ENCODE peak calls at places on chromosomes 11 and 22, in six cellular contexts. One of them, this sample, is unnamed.

GRCh38 chr11:8258289-8258688 is 5.4 kb downstream of the LMO1 start:
- DNase-seq in tibial artery: peak; percentile 19
- DNase-seq in aorta: peak; percentile 76
- DNase-seq in uterus: peak; percentile 8
- DNase-seq in heart right ventricle: no peak
- DNase-seq in pancreas: no peak
- DNase-seq in this sample: no peak

GRCh38 chr11:112794321-112794720 is 166.9 kb upstream of the NCAM1 start:
- DNase-seq in uterus: no peak
- DNase-seq in tibial artery: no peak
- DNase-seq in aorta: no peak
- DNase-seq in heart right ventricle: no peak
- DNase-seq in pancreas: no peak
- DNase-seq in this sample: no peak

GRCh38 chr22:17924735-17925727 is 99.3 kb downstream of the MICAL3 start:
- DNase-seq in tibial artery: no peak
- DNase-seq in aorta: no peak
- DNase-seq in heart right ventricle: no peak
- DNase-seq in uterus: peak; percentile 13
- DNase-seq in pancreas: no peak
- DNase-seq in this sample: no peak

GRCh38 chr22:50497093-50497492 is 10.4 kb downstream of the LMF2 start:
- DNase-seq in uterus: no peak
- DNase-seq in pancreas: no peak
- DNase-seq in aorta: no peak
- DNase-seq in tibial artery: no peak
- DNase-seq in heart right ventricle: no peak
- DNase-seq in this sample: no peak

GRCh38 chr11:10263929-10264328 is 30.1 kb downstream of the SBF2 start:
- DNase-seq in uterus: no peak
- DNase-seq in tibial artery: no peak
- DNase-seq in aorta: no peak
- DNase-seq in heart right ventricle: no peak
- DNase-seq in pancreas: no peak
- DNase-seq in this sample: no peak

GRCh38 chr11:84714316-84714780 is 912.8 kb downstream of the DLG2 start:
- DNase-seq in uterus: no peak
- DNase-seq in tibial artery: no peak
- DNase-seq in pancreas: peak; percentile 34
- DNase-seq in aorta: no peak
- DNase-seq in heart right ventricle: peak; percentile 23
- DNase-seq in this sample: peak; percentile 34

GRCh38 chr11:76209956-76210885 is 3.9 kb upstream of the WNT11 start:
- DNase-seq in uterus: peak; percentile 71
- DNase-seq in tibial artery: peak; percentile 68
- DNase-seq in heart right ventricle: peak; percentile 79
- DNase-seq in pancreas: peak; percentile 88
- DNase-seq in aorta: peak; percentile 93
- DNase-seq in this sample: peak; percentile 39

GRCh38 chr11:117724104-117724503 is 72.9 kb downstream of the DSCAML1 start:
- DNase-seq in pancreas: no peak
- DNase-seq in tibial artery: no peak
- DNase-seq in uterus: no peak
- DNase-seq in aorta: no peak
- DNase-seq in heart right ventricle: no peak
- DNase-seq in this sample: no peak

GRCh38 chr22:43198126-43198525 is 11.2 kb upstream of the TTLL12 start:
- DNase-seq in aorta: no peak
- DNase-seq in tibial artery: no peak
- DNase-seq in pancreas: no peak
- DNase-seq in uterus: no peak
- DNase-seq in heart right ventricle: no peak
- DNase-seq in this sample: no peak

GRCh38 chr11:75773595-75774353 is 5.2 kb downstream of the DGAT2 start:
- DNase-seq in tibial artery: no peak
- DNase-seq in heart right ventricle: no peak
- DNase-seq in aorta: peak; percentile 61
- DNase-seq in pancreas: peak; percentile 16
- DNase-seq in uterus: no peak
- DNase-seq in this sample: no peak

GRCh38 chr22:29380032-29380781 is 8.2 kb downstream of the AP1B1 start:
- DNase-seq in aorta: no peak
- DNase-seq in pancreas: no peak
- DNase-seq in heart right ventricle: no peak
- DNase-seq in uterus: no peak
- DNase-seq in tibial artery: no peak
- DNase-seq in this sample: no peak

GRCh38 chr11:46249103-46249942 is 28.1 kb upstream of the CREB3L1 start:
- DNase-seq in tibial artery: no peak
- DNase-seq in pancreas: no peak
- DNase-seq in uterus: no peak
- DNase-seq in aorta: no peak
- DNase-seq in heart right ventricle: no peak
- DNase-seq in this sample: no peak

GRCh38 chr11:68841718-68842426 is at the start of gene CPT1A:
- DNase-seq in uterus: peak; percentile 72
- DNase-seq in pancreas: peak; percentile 91
- DNase-seq in heart right ventricle: peak; percentile 85
- DNase-seq in aorta: peak; percentile 94
- DNase-seq in tibial artery: peak; percentile 64
- DNase-seq in this sample: peak; percentile 83

GRCh38 chr11:2293396-2294339 is 8.1 kb downstream of the C11orf21 start:
- DNase-seq in pancreas: peak; percentile 13
- DNase-seq in uterus: no peak
- DNase-seq in heart right ventricle: no peak
- DNase-seq in tibial artery: peak; percentile 21
- DNase-seq in aorta: peak; percentile 59
- DNase-seq in this sample: no peak

GRCh38 chr22:35627267-35628041 is 10.3 kb upstream of the MB start:
- DNase-seq in heart right ventricle: peak; percentile 79
- DNase-seq in uterus: peak; percentile 89
- DNase-seq in pancreas: peak; percentile 88
- DNase-seq in aorta: peak; percentile 90
- DNase-seq in tibial artery: peak; percentile 87
- DNase-seq in this sample: peak; percentile 68

GRCh38 chr11:62513651-62514050 is 33.0 kb downstream of the AHNAK start:
- DNase-seq in uterus: no peak
- DNase-seq in tibial artery: no peak
- DNase-seq in aorta: no peak
- DNase-seq in heart right ventricle: no peak
- DNase-seq in pancreas: no peak
- DNase-seq in this sample: no peak

GRCh38 chr22:20026204-20026908 is 5.4 kb downstream of the TANGO2 start:
- DNase-seq in uterus: no peak
- DNase-seq in tibial artery: no peak
- DNase-seq in aorta: no peak
- DNase-seq in pancreas: no peak
- DNase-seq in heart right ventricle: no peak
- DNase-seq in this sample: no peak

GRCh38 chr11:112734207-112734606 is 227.0 kb upstream of the NCAM1 start:
- DNase-seq in uterus: no peak
- DNase-seq in aorta: no peak
- DNase-seq in heart right ventricle: no peak
- DNase-seq in tibial artery: no peak
- DNase-seq in pancreas: no peak
- DNase-seq in this sample: no peak

GRCh38 chr11:14908214-14908880 is 16.3 kb upstream of the CYP2R1 start:
- DNase-seq in heart right ventricle: no peak
- DNase-seq in uterus: no peak
- DNase-seq in tibial artery: no peak
- DNase-seq in pancreas: no peak
- DNase-seq in aorta: no peak
- DNase-seq in this sample: peak; percentile 48

GRCh38 chr11:13010737-13011342 is 1.7 kb downstream of the RASSF10 start:
- DNase-seq in pancreas: peak; percentile 74
- DNase-seq in aorta: no peak
- DNase-seq in heart right ventricle: no peak
- DNase-seq in tibial artery: no peak
- DNase-seq in uterus: no peak
- DNase-seq in this sample: no peak

GRCh38 chr11:13883589-13883988 is 78.9 kb upstream of the SPON1 start:
- DNase-seq in aorta: no peak
- DNase-seq in pancreas: no peak
- DNase-seq in uterus: no peak
- DNase-seq in tibial artery: no peak
- DNase-seq in heart right ventricle: no peak
- DNase-seq in this sample: no peak

GRCh38 chr11:33015621-33016551 is at the start of gene DEPDC7:
- DNase-seq in tibial artery: peak; percentile 84
- DNase-seq in pancreas: peak; percentile 97
- DNase-seq in heart right ventricle: peak; percentile 85
- DNase-seq in aorta: peak; percentile 94
- DNase-seq in uterus: peak; percentile 81
- DNase-seq in this sample: peak; percentile 60

GRCh38 chr22:37220543-37220968 is 8.3 kb upstream of the SSTR3 start:
- DNase-seq in tibial artery: no peak
- DNase-seq in uterus: no peak
- DNase-seq in heart right ventricle: no peak
- DNase-seq in aorta: no peak
- DNase-seq in pancreas: no peak
- DNase-seq in this sample: no peak

GRCh38 chr11:66856496-66857233 is at the start of gene LRFN4:
- DNase-seq in tibial artery: no peak
- DNase-seq in pancreas: no peak
- DNase-seq in uterus: no peak
- DNase-seq in aorta: peak; percentile 84
- DNase-seq in heart right ventricle: peak; percentile 58
- DNase-seq in this sample: peak; percentile 74

GRCh38 chr11:66858186-66858938 is 1.5 kb downstream of the LRFN4 start:
- DNase-seq in uterus: no peak
- DNase-seq in pancreas: peak; percentile 83
- DNase-seq in heart right ventricle: no peak
- DNase-seq in tibial artery: no peak
- DNase-seq in aorta: no peak
- DNase-seq in this sample: no peak

GRCh38 chr11:66855574-66856495 is 1.0 kb upstream of the LRFN4 start:
- DNase-seq in uterus: peak; percentile 88
- DNase-seq in heart right ventricle: peak; percentile 96
- DNase-seq in tibial artery: peak; percentile 93
- DNase-seq in pancreas: peak; percentile 97
- DNase-seq in aorta: peak; percentile 98
- DNase-seq in this sample: no peak

GRCh38 chr11:66857927-66858185 is 992 bp downstream of the LRFN4 start:
- DNase-seq in tibial artery: no peak
- DNase-seq in pancreas: no peak
- DNase-seq in uterus: no peak
- DNase-seq in aorta: no peak
- DNase-seq in heart right ventricle: no peak
- DNase-seq in this sample: no peak

GRCh38 chr11:66857234-66857926 is 516 bp downstream of the LRFN4 start:
- DNase-seq in pancreas: peak; percentile 69
- DNase-seq in aorta: no peak
- DNase-seq in heart right ventricle: no peak
- DNase-seq in tibial artery: no peak
- DNase-seq in uterus: no peak
- DNase-seq in this sample: no peak
- H3K4me3 ChIP-seq in pancreas: no peak overlapping the region
- H3K4me3 ChIP-seq in aorta: peak overlapping the region; percentile 42
- H3K4me3 ChIP-seq in heart right ventricle: peak overlapping the region; percentile 78
- H3K4me3 ChIP-seq in tibial artery: peak overlapping the region; percentile 70
- H3K4me3 ChIP-seq in uterus: peak overlapping the region; percentile 55
- H3K4me3 ChIP-seq in this sample: no peak overlapping the region

DNA sequence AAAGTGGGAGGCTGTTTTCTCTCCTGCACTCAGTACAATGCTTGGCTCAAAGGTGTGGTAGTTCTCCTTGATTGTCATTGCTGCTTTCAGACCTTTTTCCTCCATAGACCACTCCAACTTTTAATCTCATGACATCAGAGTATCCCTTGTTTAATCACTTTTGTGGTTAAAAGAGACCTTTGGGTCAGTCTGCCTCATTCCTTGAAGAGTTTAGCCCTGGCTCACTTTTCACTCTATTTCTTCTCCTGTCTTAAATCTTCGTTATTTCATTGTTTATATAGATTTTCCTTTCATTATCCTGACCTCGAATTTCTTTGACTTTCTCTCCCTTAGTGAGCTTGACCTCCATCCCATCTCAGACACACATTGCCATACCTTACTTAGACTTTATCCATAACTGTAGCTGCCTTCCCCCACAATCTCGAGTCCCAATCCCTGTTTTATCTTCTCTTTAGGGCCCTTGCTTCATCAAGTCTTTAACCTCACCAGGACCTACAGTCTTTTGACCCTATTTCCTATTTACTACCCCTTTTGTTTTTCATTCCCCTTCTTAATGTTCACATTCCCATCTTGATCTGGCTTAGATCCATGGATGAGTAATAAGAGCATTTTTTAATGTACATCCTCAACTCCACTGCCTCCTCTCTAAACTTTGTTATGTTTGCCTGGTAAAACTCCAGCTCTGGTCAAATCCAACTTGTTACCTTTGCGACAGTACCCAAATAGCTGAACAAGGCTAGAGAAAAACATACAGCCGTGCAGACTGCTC is 9.5 kb downstream of the ATXN10 start:
- DNase-seq in pancreas: no peak
- DNase-seq in heart right ventricle: no peak
- DNase-seq in tibial artery: no peak
- DNase-seq in uterus: no peak
- DNase-seq in aorta: no peak
- DNase-seq in this sample: no peak
- H3K4me3 ChIP-seq in pancreas: no peak overlapping the region
- H3K4me3 ChIP-seq in heart right ventricle: no peak overlapping the region
- H3K4me3 ChIP-seq in tibial artery: no peak overlapping the region
- H3K4me3 ChIP-seq in uterus: no peak overlapping the region
- H3K4me3 ChIP-seq in aorta: no peak overlapping the region
- H3K4me3 ChIP-seq in this sample: no peak overlapping the region

DNA sequence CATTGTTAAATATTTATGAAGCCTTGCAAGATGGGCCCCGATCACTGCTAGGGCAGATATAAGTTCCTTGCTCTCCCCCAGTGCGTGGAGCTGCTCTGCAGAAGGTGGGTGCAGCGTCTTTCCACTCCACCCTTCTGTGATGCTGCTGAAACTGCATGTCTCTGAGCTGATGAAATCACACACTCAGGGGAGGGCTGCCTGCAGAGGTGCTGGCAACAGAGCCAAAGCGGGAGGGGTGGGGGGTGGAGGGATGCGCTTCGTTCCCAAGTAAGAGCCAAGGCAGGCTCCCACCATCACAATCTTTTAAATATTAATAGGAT is 116.6 kb upstream of the NTM start:
- DNase-seq in tibial artery: no peak
- DNase-seq in aorta: no peak
- DNase-seq in pancreas: no peak
- DNase-seq in uterus: no peak
- DNase-seq in heart right ventricle: no peak
- DNase-seq in this sample: no peak
- H3K4me3 ChIP-seq in tibial artery: no peak overlapping the region
- H3K4me3 ChIP-seq in aorta: no peak overlapping the region
- H3K4me3 ChIP-seq in pancreas: no peak overlapping the region
- H3K4me3 ChIP-seq in uterus: no peak overlapping the region
- H3K4me3 ChIP-seq in heart right ventricle: no peak overlapping the region
- H3K4me3 ChIP-seq in this sample: no peak overlapping the region

DNA sequence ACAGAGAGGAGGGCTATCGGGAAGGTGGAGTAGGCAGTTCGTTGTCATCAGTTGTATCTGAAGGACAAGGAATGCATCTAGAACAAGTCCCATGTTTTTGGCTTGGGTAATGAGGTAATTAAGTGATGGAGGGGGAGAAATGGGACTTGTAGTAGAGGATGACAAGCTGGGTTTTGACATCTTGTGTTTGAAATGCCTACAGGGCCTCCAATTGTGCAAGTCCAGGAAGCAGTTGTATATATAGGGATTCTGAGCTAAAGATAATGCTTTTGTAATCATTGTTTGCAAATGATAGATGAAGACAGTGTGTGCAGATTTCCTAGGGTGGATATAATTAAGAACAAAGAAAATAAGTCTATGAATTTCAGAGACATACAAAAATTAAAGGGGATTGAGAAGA is 622.9 kb downstream of the NTM start:
- DNase-seq in pancreas: no peak
- DNase-seq in uterus: no peak
- DNase-seq in aorta: no peak
- DNase-seq in heart right ventricle: no peak
- DNase-seq in tibial artery: no peak
- DNase-seq in this sample: no peak
- H3K4me3 ChIP-seq in pancreas: no peak overlapping the region
- H3K4me3 ChIP-seq in uterus: no peak overlapping the region
- H3K4me3 ChIP-seq in aorta: no peak overlapping the region
- H3K4me3 ChIP-seq in heart right ventricle: no peak overlapping the region
- H3K4me3 ChIP-seq in tibial artery: no peak overlapping the region
- H3K4me3 ChIP-seq in this sample: no peak overlapping the region

This sample was measured in CD4-positive, CD25-positive, alpha-beta regulatory T cell.